ENCODE peak calls at places on chromosome 10, in five cellular contexts. J is SJSA1, C is Panc1, O is heart right ventricle, M is heart left ventricle. H is an unnamed sample.

GRCh38 chr10:33204049-33204448 is 130.4 kb downstream of the NRP1 start:
- DNase-seq in J (no peak), C (no peak), O (no peak), M (no peak), H (no peak)

GRCh38 chr10:118966131-118967125 is 63.1 kb upstream of the NANOS1 start:
- DNase-seq in J (no peak), C (no peak), O (peak; percentile 41), M (peak; percentile 35), H (no peak)

GRCh38 chr10:53997953-53998352 is 803.1 kb downstream of the PCDH15 start:
- DNase-seq in J (no peak), C (no peak), O (no peak), M (no peak), H (no peak)

GRCh38 chr10:81146436-81146835 is 608.7 kb downstream of the SH2D4B start:
- DNase-seq in J (no peak), C (no peak), O (no peak), M (no peak), H (no peak)

GRCh38 chr10:10915215-10915614 is 102.5 kb upstream of the CELF2 start:
- DNase-seq in J (no peak), C (no peak), O (no peak), M (no peak), H (no peak)

GRCh38 chr10:44510716-44511115 is 125.8 kb upstream of the CXCL12 start:
- DNase-seq in J (no peak), C (no peak), O (no peak), M (no peak), H (no peak)

GRCh38 chr10:43037942-43038782 is 38.7 kb upstream of the RET start:
- DNase-seq in J (no peak), C (no peak), O (no peak), M (no peak), H (no peak)

GRCh38 chr10:89001024-89001423 is 10.4 kb downstream of the FAS start:
- DNase-seq in J (no peak), C (no peak), O (no peak), M (no peak), H (no peak)

GRCh38 chr10:43204943-43205671 is 61.8 kb downstream of the RASGEF1A start:
- DNase-seq in J (peak; percentile 42), C (peak; percentile 72), O (no peak), M (peak; percentile 38), H (peak; percentile 62)

GRCh38 chr10:102302611-102303010 is 57.3 kb downstream of the GBF1 start:
- DNase-seq in J (no peak), C (no peak), O (no peak), M (no peak), H (no peak)

GRCh38 chr10:88032566-88032965 is 169.1 kb downstream of the PTEN start:
- DNase-seq in J (peak; percentile 20), C (no peak), O (no peak), M (no peak), H (no peak)

DNA sequence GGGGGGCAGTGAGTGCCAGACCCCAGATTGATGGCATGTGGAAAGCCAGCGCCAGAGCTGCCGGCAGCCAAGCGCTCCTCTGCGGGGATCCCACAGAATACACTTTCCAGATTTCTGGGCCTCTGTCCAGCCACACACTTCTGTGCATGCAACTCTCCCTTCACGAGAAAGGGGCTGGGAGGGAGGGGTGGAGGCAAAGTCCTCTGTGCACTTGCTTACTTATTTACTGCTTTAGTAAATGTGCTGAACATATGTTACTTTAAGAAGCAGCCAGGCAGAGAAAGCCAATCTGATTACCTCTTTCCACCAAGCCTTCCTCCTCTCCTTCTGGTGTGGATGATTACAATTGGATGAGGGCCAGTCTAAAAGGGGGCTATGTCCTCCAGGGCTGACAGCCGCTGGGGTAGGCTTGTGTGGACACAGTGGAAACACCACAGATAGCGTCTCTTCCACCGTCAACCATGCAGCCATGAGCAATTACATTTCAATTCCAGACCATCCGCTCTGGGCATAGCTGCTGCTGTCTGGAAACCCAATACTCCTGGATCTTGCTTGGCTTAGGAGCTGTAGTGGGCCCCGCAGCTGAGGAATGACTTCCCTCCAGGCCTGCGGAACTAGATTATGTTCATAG is 322.8 kb upstream of the ANKRD30A start:
- DNase-seq in J (no peak), C (no peak), O (peak; percentile 27), M (peak; percentile 24), H (no peak)
- H3K27ac ChIP-seq in J (no peak overlapping the region), C (no peak overlapping the region), O (peak overlapping the region; percentile 25), M (peak overlapping the region; percentile 32), H (no peak overlapping the region)

DNA sequence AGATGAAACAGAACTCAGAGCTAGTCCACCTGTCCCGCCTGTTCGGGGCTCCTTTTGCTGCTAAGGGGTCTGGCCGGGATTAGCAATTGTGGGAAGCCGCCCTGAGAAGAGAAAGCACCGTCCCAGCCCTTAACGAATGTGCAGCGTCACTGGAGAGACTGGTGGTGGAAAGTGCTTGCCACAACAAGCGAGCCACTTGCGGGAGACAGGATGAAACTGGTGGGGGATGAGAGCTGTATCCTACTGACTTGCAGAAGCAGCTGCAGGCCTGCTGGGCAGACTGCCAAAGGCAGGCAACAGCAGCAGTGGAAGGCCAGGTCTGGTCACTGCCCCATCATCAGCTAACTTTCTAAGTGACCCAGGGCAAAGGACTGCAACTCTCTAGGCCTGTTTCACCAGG is 95.4 kb downstream of the FAM53B start:
- DNase-seq in J (no peak), C (no peak), O (peak; percentile 76), M (peak; percentile 83), H (peak; percentile 90)
- H3K4me3 ChIP-seq in J (no peak overlapping the region), C (no peak overlapping the region), O (no peak overlapping the region), M (no peak overlapping the region), H (no peak overlapping the region)

GRCh38 chr10:78932861-78933260 is 135.9 kb upstream of the ZMIZ1 start:
- DNase-seq in J (no peak), C (no peak), O (no peak), M (no peak), H (no peak)

GRCh38 chr10:78932084-78932386 is 136.7 kb upstream of the ZMIZ1 start:
- DNase-seq in J (no peak), C (no peak), O (no peak), M (no peak), H (no peak)

GRCh38 chr10:78933828-78934227 is 134.9 kb upstream of the ZMIZ1 start:
- DNase-seq in J (no peak), C (no peak), O (no peak), M (no peak), H (no peak)

GRCh38 chr10:78934499-78934898 is 134.3 kb upstream of the ZMIZ1 start:
- DNase-seq in J (no peak), C (no peak), O (no peak), M (no peak), H (no peak)

DNA sequence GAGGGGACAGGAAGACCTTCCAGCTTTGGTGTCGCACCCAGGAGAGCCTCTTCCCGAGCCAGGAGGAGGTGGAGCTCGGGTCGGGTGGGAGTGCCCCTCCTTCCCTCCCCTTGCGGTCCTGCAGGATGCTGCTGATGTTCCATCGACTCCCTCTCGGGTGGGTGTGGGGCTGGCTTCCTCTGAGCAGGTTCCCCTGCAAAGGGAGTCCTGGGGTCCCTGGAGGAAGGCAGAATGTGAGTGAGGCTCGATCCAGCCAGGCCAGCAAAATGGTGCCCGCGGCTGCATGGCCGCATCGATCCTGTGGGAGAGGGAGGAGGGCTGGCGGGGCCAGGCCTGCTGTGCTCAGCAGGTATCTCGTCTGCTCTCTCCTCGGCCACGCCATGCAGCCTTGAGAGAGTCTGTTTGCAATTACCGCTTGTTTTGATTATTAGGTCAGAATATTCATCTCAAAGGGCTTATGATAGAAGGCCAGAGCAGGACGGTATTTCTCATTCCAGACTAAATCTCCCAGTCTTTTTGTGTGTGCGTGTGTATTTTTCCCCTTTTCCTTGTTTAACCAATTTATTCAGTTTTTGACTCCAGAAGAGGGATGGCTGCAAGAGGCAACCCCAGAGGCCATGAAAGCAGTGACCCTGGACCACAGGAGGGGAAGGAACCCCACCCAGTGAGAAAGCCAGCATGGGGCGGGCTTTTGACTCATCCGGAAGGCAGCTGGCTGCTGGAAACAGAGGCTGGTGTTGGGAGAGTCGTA is 137.3 kb upstream of the ZMIZ1 start:
- DNase-seq in J (peak; percentile 85), C (no peak), O (peak; percentile 43), M (peak; percentile 52), H (no peak)
- H3K27ac ChIP-seq in J (peak overlapping the region; percentile 15), C (no peak overlapping the region), O (peak overlapping the region; percentile 28), M (peak overlapping the region; percentile 47), H (no peak overlapping the region)

GRCh38 chr10:60541461-60541860 is 151.8 kb upstream of the ANK3 start:
- DNase-seq in J (no peak), C (no peak), O (no peak), M (no peak), H (no peak)
- H3K4me3 ChIP-seq in J (no peak overlapping the region), C (no peak overlapping the region), O (peak overlapping the region; percentile 11), M (peak overlapping the region; percentile 2), H (no peak overlapping the region)

DNA sequence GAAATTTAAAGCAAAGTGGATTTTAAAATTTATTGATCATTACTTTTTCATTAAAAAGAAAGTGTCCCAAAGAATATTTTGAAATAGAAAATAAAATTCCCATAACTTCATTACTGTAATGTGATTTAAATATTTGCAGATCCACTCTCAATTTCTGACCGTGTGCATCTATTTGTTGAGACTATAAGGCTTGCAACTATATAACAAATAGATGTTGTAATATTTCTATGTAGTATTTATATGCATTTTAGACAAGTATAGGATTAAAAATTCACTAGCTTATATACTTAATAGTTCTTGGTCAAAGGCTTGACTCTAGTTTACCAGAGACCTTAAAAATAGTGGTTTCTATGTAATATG is 3.8 kb downstream of the HHEX start:
- DNase-seq in J (no peak), C (no peak), O (no peak), M (no peak), H (no peak)
- H3K27ac ChIP-seq in J (no peak overlapping the region), C (no peak overlapping the region), O (no peak overlapping the region), M (no peak overlapping the region), H (no peak overlapping the region)

DNA sequence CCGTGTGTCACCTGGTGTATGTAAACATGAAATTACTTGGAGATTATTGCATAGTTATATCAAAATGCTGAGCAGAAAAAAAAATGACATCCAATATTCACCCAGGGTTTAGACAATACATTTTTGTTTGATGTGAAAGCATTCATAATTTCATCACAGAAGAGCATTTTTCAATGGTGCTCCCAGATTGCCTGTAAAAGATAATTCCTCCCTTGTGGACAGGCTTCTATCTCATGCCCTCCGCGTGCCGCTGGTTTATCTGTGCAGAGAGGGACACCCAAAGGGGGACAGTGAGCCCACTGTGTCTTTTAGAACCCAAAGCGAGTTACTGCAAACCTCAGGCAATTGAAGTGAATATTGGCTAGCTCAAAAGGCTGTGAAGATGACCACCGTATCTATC is 126.2 kb upstream of the KLF6 start:
- DNase-seq in J (no peak), C (no peak), O (no peak), M (no peak), H (no peak)
- H3K4me3 ChIP-seq in J (no peak overlapping the region), C (no peak overlapping the region), O (peak overlapping the region; percentile 48), M (no peak overlapping the region), H (no peak overlapping the region)

DNA sequence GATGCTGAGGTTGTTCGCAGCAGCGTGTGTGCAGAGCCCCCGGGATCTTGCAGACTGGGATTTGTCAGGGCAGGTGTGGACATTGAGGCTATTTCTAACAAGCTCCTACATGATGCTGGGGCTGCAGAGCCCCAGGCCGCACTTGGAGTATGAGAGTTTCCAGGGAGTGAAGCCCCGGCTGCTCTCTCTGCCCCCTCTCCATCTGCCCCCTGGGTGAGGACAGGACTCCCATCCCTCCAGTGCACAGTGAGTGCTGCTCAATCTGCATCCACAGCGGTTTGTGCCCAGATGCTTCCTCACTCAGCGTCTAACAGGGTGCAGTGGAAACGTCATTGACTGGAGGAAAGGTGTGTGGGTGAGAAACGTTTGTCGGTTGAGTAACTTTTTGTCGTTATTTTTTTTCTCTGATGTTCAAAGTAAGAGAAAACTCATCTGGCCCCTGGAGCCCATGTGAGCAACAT is 25.3 kb downstream of the IL2RA start:
- DNase-seq in J (no peak), C (no peak), O (no peak), M (no peak), H (no peak)
- H3K27ac ChIP-seq in J (no peak overlapping the region), C (no peak overlapping the region), O (no peak overlapping the region), M (no peak overlapping the region), H (no peak overlapping the region)